ENCODE peak calls at places on chromosomes 2 and 18, in four cellular contexts. Y is right atrium auricular region; U is activated CD4-positive, alpha-beta T cell treated with anti-CD3 and anti-CD28 coated beads for 48 hours; S is HEK293T. F is an unnamed sample.

GRCh38 chr18:49167084-49167483 is 216.3 kb upstream of the SMAD7 start:
- DNase-seq in Y (no peak), U (no peak), S (no peak), F (no peak)

GRCh38 chr2:85433511-85434089 is 15.1 kb downstream of the SH2D6 start:
- DNase-seq in Y (peak), U (no peak), S (no peak), F (peak)

GRCh38 chr2:69694894-69695849 is 46.8 kb upstream of the ANXA4 start:
- DNase-seq in Y (no peak), U (no peak), S (no peak), F (no peak)

GRCh38 chr2:30026091-30027055 is 105.0 kb upstream of the ALK start:
- DNase-seq in Y (no peak), U (peak), S (peak), F (no peak)

GRCh38 chr2:10844083-10844482 is 31.5 kb upstream of the PDIA6 start:
- DNase-seq in Y (peak), U (no peak), S (no peak), F (no peak)

GRCh38 chr2:218002792-218003191 is at the start of gene TNS1:
- DNase-seq in Y (peak), U (no peak), S (no peak), F (no peak)

GRCh38 chr2:235131334-235132305 is 179.8 kb downstream of the SH3BP4 start:
- DNase-seq in Y (no peak), U (no peak), S (no peak), F (no peak)

GRCh38 chr2:20597868-20598183 is 53.1 kb downstream of the HS1BP3 start:
- DNase-seq in Y (no peak), U (no peak), S (no peak), F (peak)

GRCh38 chr2:63189026-63189425 is 138.4 kb downstream of the OTX1 start:
- DNase-seq in Y (no peak), U (peak), S (peak), F (no peak)

GRCh38 chr2:99600929-99601680 is 111.3 kb upstream of the REV1 start:
- DNase-seq in Y (no peak), U (no peak), S (no peak), F (no peak)

GRCh38 chr2:120580709-120581108 is 155.0 kb upstream of the GLI2 start:
- DNase-seq in Y (no peak), U (no peak), S (no peak), F (no peak)

GRCh38 chr2:25851740-25852503 is 26.4 kb downstream of the ASXL2 start:
- DNase-seq in Y (no peak), U (peak), S (peak), F (no peak)

GRCh38 chr2:151753540-151753939 is 19.3 kb upstream of the NEB start:
- DNase-seq in Y (no peak), U (no peak), S (no peak), F (no peak)

GRCh38 chr2:43340945-43341356 is 114.5 kb upstream of the ZFP36L2 start:
- DNase-seq in Y (no peak), U (no peak), S (no peak), F (no peak)

GRCh38 chr2:150332378-150332777 is 155.1 kb downstream of the RND3 start:
- DNase-seq in Y (no peak), U (no peak), S (no peak), F (no peak)

GRCh38 chr2:26033270-26033768 is 565 bp upstream of the RAB10 start:
- DNase-seq in Y (peak), U (peak), S (peak), F (no peak)

GRCh38 chr2:229150317-229150716 is 120.8 kb downstream of the PID1 start:
- DNase-seq in Y (no peak), U (no peak), S (no peak), F (no peak)

GRCh38 chr18:24790347-24790746 is 329.9 kb downstream of the HRH4 start:
- DNase-seq in Y (no peak), U (no peak), S (no peak), F (no peak)

GRCh38 chr2:212027681-212028628 is 510.6 kb downstream of the ERBB4 start:
- DNase-seq in Y (no peak), U (no peak), S (no peak), F (no peak)

GRCh38 chr18:59501876-59502221 is 142.8 kb upstream of the LMAN1 start:
- DNase-seq in Y (no peak), U (no peak), S (no peak), F (no peak)

GRCh38 chr2:19769513-19769912 is 132.3 kb downstream of the TTC32 start:
- DNase-seq in Y (no peak), U (no peak), S (no peak), F (no peak)